ENCODE peak calls at places on chromosomes 6 and 20, in eight cellular contexts. F is HFF-Myc, L is left ventricle myocardium inferior, V is heart right ventricle, Q is MCF 10A, W is osteocyte, J is pancreas, K is neural progenitor cell. S is an unnamed sample.

GRCh38 chr20:24149881-24150307 is 161.3 kb upstream of the GGTLC1 start:
- DNase-seq in F (no peak), L (peak), V (peak), Q (peak), W (no peak), J (no peak), K (peak), S (no peak)

GRCh38 chr6:82924799-82925535 is 140.7 kb downstream of the UBE3D start:
- DNase-seq in F (no peak), L (no peak), V (no peak), Q (peak), W (no peak), J (no peak), K (no peak), S (no peak)

GRCh38 chr20:57048027-57048869 is 218.2 kb downstream of the BMP7 start:
- DNase-seq in F (no peak), L (no peak), V (no peak), Q (peak), W (no peak), J (no peak), K (peak), S (no peak)

GRCh38 chr6:98821739-98822405 is 12.5 kb upstream of the POU3F2 start:
- DNase-seq in F (no peak), L (no peak), V (no peak), Q (no peak), W (no peak), J (no peak), K (no peak), S (no peak)

GRCh38 chr6:96704713-96705112 is 132.6 kb downstream of the GPR63 start:
- DNase-seq in F (no peak), L (no peak), V (no peak), Q (peak), W (no peak), J (no peak), K (no peak), S (no peak)

GRCh38 chr20:36467076-36467999 is 74.0 kb upstream of the MYL9 start:
- DNase-seq in F (no peak), L (peak), V (peak), Q (peak), W (no peak), J (no peak), K (no peak), S (no peak)

GRCh38 chr6:132270745-132271414 is 130.4 kb downstream of the MOXD1 start:
- DNase-seq in F (no peak), L (no peak), V (no peak), Q (no peak), W (no peak), J (peak), K (no peak), S (no peak)

GRCh38 chr6:97401533-97401932 is 118.5 kb upstream of the MMS22L start:
- DNase-seq in F (no peak), L (no peak), V (no peak), Q (no peak), W (no peak), J (no peak), K (no peak), S (no peak)

GRCh38 chr6:129501401-129502051 is 208.5 kb downstream of the ARHGAP18 start:
- DNase-seq in F (peak), L (no peak), V (peak), Q (peak), W (no peak), J (peak), K (peak), S (peak)

GRCh38 chr6:53465732-53466131 is 79.2 kb downstream of the GCLC start:
- DNase-seq in F (no peak), L (no peak), V (no peak), Q (peak), W (no peak), J (no peak), K (no peak), S (peak)

GRCh38 chr6:24543683-24544082 is 48.9 kb downstream of the ALDH5A1 start:
- DNase-seq in F (no peak), L (no peak), V (no peak), Q (no peak), W (no peak), J (no peak), K (no peak), S (no peak)

GRCh38 chr20:18533491-18533890 is 25.8 kb downstream of the SEC23B start:
- DNase-seq in F (no peak), L (no peak), V (no peak), Q (no peak), W (no peak), J (no peak), K (no peak), S (no peak)

GRCh38 chr6:3011592-3011991 is 11.9 kb downstream of the NQO2 start:
- DNase-seq in F (no peak), L (no peak), V (no peak), Q (no peak), W (no peak), J (no peak), K (no peak), S (no peak)

GRCh38 chr6:105196076-105196475 is 16.3 kb upstream of the POPDC3 start:
- DNase-seq in F (no peak), L (no peak), V (no peak), Q (no peak), W (no peak), J (no peak), K (no peak), S (no peak)

GRCh38 chr20:50121858-50122271 is 8.9 kb upstream of the UBE2V1 start:
- DNase-seq in F (peak), L (no peak), V (no peak), Q (peak), W (no peak), J (no peak), K (no peak), S (no peak)

GRCh38 chr6:112035446-112035845 is 18.5 kb upstream of the CCN6 start:
- DNase-seq in F (no peak), L (no peak), V (no peak), Q (no peak), W (no peak), J (no peak), K (no peak), S (no peak)

GRCh38 chr6:137926207-137926731 is 59.2 kb downstream of the TNFAIP3 start:
- DNase-seq in F (peak), L (no peak), V (no peak), Q (peak), W (no peak), J (no peak), K (peak), S (no peak)

GRCh38 chr6:2158596-2159271 is 86.7 kb downstream of the GMDS start:
- DNase-seq in F (peak), L (no peak), V (no peak), Q (no peak), W (no peak), J (no peak), K (peak), S (no peak)

GRCh38 chr20:45934046-45934586 is 367 bp upstream of the PCIF1 start:
- DNase-seq in F (no peak), L (peak), V (peak), Q (no peak), W (no peak), J (peak), K (peak), S (no peak)

GRCh38 chr6:161435426-161436065 is 161.7 kb upstream of the AGPAT4 start:
- DNase-seq in F (no peak), L (no peak), V (no peak), Q (no peak), W (no peak), J (no peak), K (no peak), S (no peak)

GRCh38 chr20:24629668-24630067 is 160.2 kb downstream of the SYNDIG1 start:
- DNase-seq in F (no peak), L (no peak), V (no peak), Q (no peak), W (peak), J (no peak), K (no peak), S (no peak)

GRCh38 chr6:56278186-56278585 is 30.8 kb upstream of the COL21A1 start:
- DNase-seq in F (no peak), L (no peak), V (no peak), Q (no peak), W (no peak), J (no peak), K (peak), S (no peak)

GRCh38 chr6:81808834-81809598 is 56.5 kb upstream of the TENT5A start:
- DNase-seq in F (no peak), L (peak), V (peak), Q (no peak), W (no peak), J (no peak), K (no peak), S (no peak)

GRCh38 chr6:12233693-12234551 is 56.2 kb upstream of the EDN1 start:
- DNase-seq in F (peak), L (no peak), V (no peak), Q (peak), W (no peak), J (peak), K (peak), S (no peak)

DNA sequence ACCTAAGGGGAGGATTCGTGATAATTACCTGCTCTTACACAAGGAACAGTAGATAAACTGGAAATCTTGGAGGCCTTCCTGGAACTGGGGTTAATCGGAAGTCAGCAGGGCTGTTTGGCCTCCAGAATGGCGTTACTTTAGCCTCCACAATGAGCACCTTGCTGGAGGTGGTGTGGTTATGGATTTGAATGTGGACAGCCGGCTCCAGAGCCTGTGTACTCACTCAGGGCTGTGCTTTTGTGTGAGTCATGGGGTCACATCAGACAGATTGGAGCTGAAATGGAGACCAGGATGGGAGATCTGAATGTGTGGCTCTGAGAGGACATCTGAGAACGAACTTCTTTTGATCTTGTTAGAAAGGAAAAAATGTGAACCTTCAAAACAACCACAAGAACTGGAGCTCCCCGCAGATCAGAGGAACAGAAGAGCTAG is 30.4 kb downstream of the IGF2R start:
- DNase-seq in F (no peak), L (no peak), V (no peak), Q (no peak), W (no peak), J (no peak), K (no peak), S (no peak)
- TF ChIP-seq CTCF in F (no peak), L (no peak), V (no peak), Q (no peak), W (no peak), J (no peak), K (no peak), S (no peak)

GRCh38 chr6:122609881-122610689 is at the start of gene PKIB:
- DNase-seq in F (peak), L (peak), V (peak), Q (peak), W (no peak), J (peak), K (peak), S (peak)
- TF ChIP-seq CTCF in F (peak), L (peak), V (peak), Q (peak), W (no peak), J (peak), K (peak), S (peak)

DNA sequence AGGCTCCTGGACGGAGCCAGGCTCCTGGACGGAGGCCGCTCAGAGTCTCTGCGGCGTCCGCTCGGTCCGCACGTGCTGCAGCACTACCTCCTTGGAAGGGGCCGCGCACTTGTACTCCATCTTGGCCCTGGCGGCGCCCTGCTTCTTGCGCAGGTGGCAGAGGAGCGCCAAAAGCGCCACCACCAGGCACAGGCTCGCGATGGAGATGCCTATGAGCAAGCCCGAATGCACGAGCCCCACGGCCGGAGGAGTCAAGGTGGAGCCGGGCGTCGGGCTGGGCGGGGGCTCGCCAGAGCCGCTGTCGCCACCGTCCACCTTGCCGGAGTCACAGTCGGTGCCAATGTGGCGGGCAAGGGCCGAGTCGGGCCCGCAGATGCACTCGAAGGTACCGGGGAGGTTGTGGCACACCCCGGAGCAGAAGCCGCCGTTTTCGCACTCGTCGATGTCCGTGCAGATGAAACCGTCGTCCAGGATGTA is 1.7 kb downstream of the THBD start:
- DNase-seq in F (no peak), L (no peak), V (peak), Q (no peak), W (no peak), J (no peak), K (peak), S (no peak)
- TF ChIP-seq CTCF in F (no peak), L (no peak), V (peak), Q (no peak), W (no peak), J (no peak), K (peak), S (no peak)

GRCh38 chr6:46466570-46466969 is 24.7 kb downstream of the RCAN2 start:
- DNase-seq in F (no peak), L (no peak), V (no peak), Q (no peak), W (no peak), J (no peak), K (no peak), S (no peak)

GRCh38 chr6:46465294-46466165 is 25.7 kb downstream of the RCAN2 start:
- DNase-seq in F (no peak), L (no peak), V (no peak), Q (peak), W (no peak), J (no peak), K (no peak), S (no peak)

GRCh38 chr6:46468611-46469010 is 22.6 kb downstream of the RCAN2 start:
- DNase-seq in F (no peak), L (no peak), V (no peak), Q (no peak), W (no peak), J (no peak), K (peak), S (no peak)

GRCh38 chr6:46472243-46472642 is 19.0 kb downstream of the RCAN2 start:
- DNase-seq in F (no peak), L (no peak), V (no peak), Q (no peak), W (no peak), J (no peak), K (no peak), S (no peak)

GRCh38 chr6:46469021-46469420 is 22.2 kb downstream of the RCAN2 start:
- DNase-seq in F (no peak), L (no peak), V (no peak), Q (no peak), W (no peak), J (no peak), K (no peak), S (no peak)
- TF ChIP-seq CTCF in F (no peak), L (no peak), V (no peak), Q (no peak), W (no peak), J (no peak), K (no peak), S (no peak)

GRCh38 chr6:168117942-168118341 is 38.9 kb upstream of the FRMD1 start:
- DNase-seq in F (no peak), L (no peak), V (no peak), Q (no peak), W (no peak), J (peak), K (no peak), S (no peak)
- TF ChIP-seq CTCF in F (peak), L (peak), V (peak), Q (no peak), W (peak), J (peak), K (peak), S (no peak)

GRCh38 chr20:32359633-32360332 is 1.7 kb downstream of the ASXL1 start:
- DNase-seq in F (no peak), L (no peak), V (no peak), Q (peak), W (no peak), J (no peak), K (peak), S (no peak)
- TF ChIP-seq CTCF in F (no peak), L (no peak), V (no peak), Q (no peak), W (no peak), J (no peak), K (no peak), S (no peak)